ENCODE peak calls at places on chromosomes 12 and 14, in six cellular contexts. G is sigmoid colon, U is thyroid gland, K is mesendoderm, C is RWPE1, E is iPS DF 6.9. O is an unnamed sample.

GRCh38 chr14:78220273-78220672 is 50.1 kb downstream of the NRXN3 start:
- DNase-seq in E (no peak), C (no peak), U (no peak), G (peak), K (no peak), O (no peak)

GRCh38 chr12:51823875-51824565 is 24.5 kb downstream of the FIGNL2 start:
- DNase-seq in G (no peak), C (peak), K (peak), U (peak), E (no peak), O (peak)

GRCh38 chr12:6030081-6030480 is 85.0 kb upstream of the ANO2 start:
- DNase-seq in E (no peak), K (no peak), G (no peak), C (no peak), U (no peak), O (no peak)

GRCh38 chr14:92748259-92749016 is at the start of gene LGMN:
- DNase-seq in K (peak), E (peak), G (peak), U (peak), C (peak), O (peak)

GRCh38 chr14:53766106-53766505 is 190.5 kb downstream of the BMP4 start:
- DNase-seq in C (no peak), E (no peak), U (no peak), K (no peak), G (no peak), O (no peak)

GRCh38 chr14:33070474-33070873 is 131.8 kb downstream of the NPAS3 start:
- DNase-seq in U (no peak), K (no peak), C (no peak), E (no peak), G (no peak), O (no peak)

GRCh38 chr12:12010277-12011031 is 60.3 kb upstream of the BCL2L14 start:
- DNase-seq in U (peak), K (no peak), C (no peak), E (no peak), G (peak), O (no peak)

GRCh38 chr14:98913967-98914620 is 357.9 kb downstream of the BCL11B start:
- DNase-seq in E (no peak), C (no peak), K (no peak), G (no peak), U (no peak), O (no peak)

GRCh38 chr12:43131304-43131703 is 420.7 kb downstream of the ADAMTS20 start:
- DNase-seq in K (peak), U (no peak), E (peak), C (no peak), G (no peak), O (no peak)

GRCh38 chr12:14611640-14612203 is 44.0 kb upstream of the PLBD1 start:
- DNase-seq in C (no peak), E (no peak), G (no peak), K (no peak), U (no peak), O (no peak)

GRCh38 chr14:68654471-68654941 is 138.4 kb downstream of the ZFP36L1 start:
- DNase-seq in G (no peak), C (no peak), K (no peak), U (no peak), E (no peak), O (no peak)

GRCh38 chr12:50112456-50113218 is 601 bp downstream of the COX14 start:
- DNase-seq in G (no peak), E (no peak), K (peak), C (peak), U (peak), O (no peak)

GRCh38 chr14:58919262-58919661 is 269.2 kb upstream of the DAAM1 start:
- DNase-seq in C (no peak), K (no peak), U (no peak), G (no peak), E (no peak), O (no peak)

GRCh38 chr12:130286041-130286440 is 51.6 kb upstream of the PIWIL1 start:
- DNase-seq in G (no peak), E (no peak), U (no peak), C (no peak), K (peak), O (no peak)

GRCh38 chr14:71754422-71755095 is 177.7 kb upstream of the RGS6 start:
- DNase-seq in G (no peak), E (no peak), U (no peak), C (peak), K (peak), O (no peak)

GRCh38 chr14:60266021-60266937 is 17.3 kb downstream of the PPM1A start:
- DNase-seq in U (no peak), K (peak), G (no peak), E (no peak), C (peak), O (peak)

GRCh38 chr12:63922446-63922845 is 77.9 kb downstream of the SRGAP1 start:
- DNase-seq in G (no peak), E (no peak), K (peak), C (peak), U (no peak), O (peak)

GRCh38 chr12:2084553-2085296 is 31.9 kb downstream of the CACNA1C start:
- DNase-seq in U (no peak), K (no peak), G (no peak), C (no peak), E (no peak), O (no peak)

GRCh38 chr14:55706341-55706684 is 126.3 kb downstream of the KTN1 start:
- DNase-seq in C (no peak), E (no peak), U (no peak), G (no peak), K (no peak), O (no peak)

GRCh38 chr14:49405291-49405690 is 180.9 kb downstream of the RPS29 start:
- DNase-seq in G (no peak), K (no peak), E (no peak), C (no peak), U (no peak), O (peak)

GRCh38 chr14:50362791-50363733 is 33.6 kb downstream of the CDKL1 start:
- DNase-seq in E (no peak), U (no peak), C (no peak), K (no peak), G (no peak), O (no peak)

GRCh38 chr12:15427913-15428312 is 105.6 kb downstream of the PTPRO start:
- DNase-seq in E (no peak), C (no peak), U (no peak), G (no peak), K (no peak), O (no peak)

GRCh38 chr12:107167756-107168155 is 74.4 kb upstream of the CRY1 start:
- DNase-seq in U (no peak), G (no peak), C (no peak), E (no peak), K (no peak), O (no peak)

GRCh38 chr14:94601961-94602391 is 10.2 kb upstream of the SERPINA3 start:
- DNase-seq in G (peak), E (no peak), C (peak), K (peak), U (peak), O (peak)

DNA sequence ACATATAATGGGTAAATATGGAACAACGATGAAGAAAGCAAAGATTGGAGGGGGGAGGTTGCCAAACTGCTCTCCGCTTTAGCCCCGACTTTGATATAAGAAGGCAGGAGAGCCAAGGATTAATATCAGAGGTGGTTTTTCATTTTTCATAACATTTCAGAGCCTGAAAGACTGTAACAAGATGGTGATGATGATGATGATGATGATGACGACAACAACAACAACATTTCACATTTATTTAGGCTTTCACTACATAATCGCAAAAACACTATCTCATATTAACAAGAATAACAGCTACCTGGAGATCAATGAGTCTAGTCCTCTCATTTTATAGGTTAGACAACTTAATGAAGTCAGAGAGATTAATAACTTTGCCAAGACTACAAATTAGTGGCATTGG is 86.1 kb downstream of the ANKS1B start:
- DNase-seq in U (no peak), G (no peak), C (no peak), E (no peak), K (no peak), O (no peak)
- H3K27ac ChIP-seq in U (no peak), G (no peak), C (no peak), E (no peak), K (no peak), O (no peak)

GRCh38 chr12:31682136-31682962 is 22.9 kb downstream of the ETFBKMT start:
- DNase-seq in E (peak), G (no peak), C (peak), U (peak), K (peak), O (peak)

GRCh38 chr12:31685801-31686200 is 26.3 kb downstream of the ETFBKMT start:
- DNase-seq in G (no peak), E (no peak), K (no peak), U (no peak), C (no peak), O (no peak)

DNA sequence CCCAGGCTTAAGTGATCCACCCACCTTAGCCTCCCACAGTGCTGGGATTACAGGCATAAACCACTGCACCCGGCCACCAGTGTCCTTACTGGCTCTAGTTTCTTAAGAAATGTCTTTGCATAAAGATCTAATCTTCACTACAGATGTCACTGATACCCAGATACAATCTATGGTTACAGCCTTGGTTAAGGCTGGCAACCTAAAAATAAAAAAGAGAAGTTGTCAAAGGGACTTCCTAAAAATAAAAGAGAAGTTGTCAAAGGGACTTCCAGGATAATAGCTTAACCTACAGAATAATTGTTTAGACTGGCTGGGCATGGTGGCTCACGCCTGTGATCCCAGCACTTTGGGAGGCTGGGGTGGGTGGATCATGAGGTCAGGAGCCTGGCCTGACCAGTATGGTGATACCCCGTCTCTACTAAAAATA is 27.6 kb downstream of the ETFBKMT start:
- DNase-seq in K (no peak), U (no peak), C (no peak), E (no peak), G (no peak), O (no peak)
- H3K27ac ChIP-seq in K (no peak), U (no peak), C (no peak), E (no peak), G (no peak), O (no peak)

GRCh38 chr12:53171725-53172329 is 8.7 kb upstream of the ZNF740 start:
- DNase-seq in C (no peak), E (no peak), U (no peak), K (no peak), G (no peak), O (no peak)

GRCh38 chr12:53170876-53171724 is 9.4 kb upstream of the ZNF740 start:
- DNase-seq in C (no peak), G (no peak), U (no peak), K (no peak), E (no peak), O (no peak)

GRCh38 chr12:53170245-53170644 is 10.3 kb upstream of the ZNF740 start:
- DNase-seq in K (no peak), E (no peak), C (no peak), U (no peak), G (no peak), O (no peak)

GRCh38 chr12:53173085-53173715 is 7.3 kb upstream of the ZNF740 start:
- DNase-seq in K (no peak), E (no peak), U (no peak), G (no peak), C (no peak), O (no peak)

DNA sequence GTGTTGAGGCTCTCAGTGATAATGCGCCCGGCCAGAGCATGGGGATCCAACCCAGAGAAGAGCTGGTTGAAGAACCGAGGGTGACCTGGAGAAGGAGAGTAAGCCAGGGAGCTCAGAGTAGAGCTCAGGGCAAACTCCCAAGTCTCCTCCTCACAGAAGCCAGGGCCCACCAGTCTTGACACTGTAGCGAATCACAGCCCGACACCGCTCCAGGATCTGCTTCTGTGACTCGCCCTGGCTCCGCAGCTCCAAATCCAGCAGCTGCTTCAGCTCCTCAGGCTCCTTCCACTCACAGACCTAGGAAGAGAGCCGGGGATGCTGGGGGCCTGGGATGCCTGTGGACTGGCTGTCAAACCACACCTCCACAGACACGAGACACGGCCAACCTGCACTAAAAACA is 8.2 kb upstream of the ZNF740 start:
- DNase-seq in E (no peak), C (no peak), U (no peak), G (peak), K (no peak), O (no peak)
- H3K27ac ChIP-seq in E (no peak), C (no peak), U (no peak), G (peak), K (no peak), O (no peak)

GRCh38 chr12:126454581-126454980 is 1389.3 kb downstream of the AACS start:
- DNase-seq in E (no peak), K (no peak), U (no peak), G (no peak), C (no peak), O (no peak)
- H3K27ac ChIP-seq in E (no peak), K (no peak), U (no peak), G (no peak), C (no peak), O (no peak)

DNA sequence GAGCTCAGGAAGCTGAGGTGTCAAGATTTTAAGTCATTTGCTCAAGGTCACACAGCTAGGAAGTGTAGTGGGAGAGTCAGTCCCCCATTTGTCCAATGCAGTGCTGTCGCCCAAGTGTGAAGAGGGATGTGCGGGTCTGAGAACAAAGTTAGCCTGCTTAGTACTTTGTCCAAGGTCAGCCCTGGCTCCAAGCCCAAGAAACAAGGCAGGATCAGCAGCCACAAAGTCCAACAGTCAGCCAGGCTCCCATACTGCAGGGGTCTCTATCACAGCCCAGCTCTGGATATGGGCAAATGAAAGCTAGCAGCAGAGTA is 90.8 kb upstream of the EEA1 start:
- DNase-seq in G (no peak), E (no peak), U (no peak), K (no peak), C (no peak), O (no peak)
- H3K27ac ChIP-seq in G (no peak), E (no peak), U (no peak), K (peak), C (no peak), O (no peak)

GRCh38 chr12:865614-866013 is 83.9 kb downstream of the RAD52 start:
- DNase-seq in K (no peak), E (no peak), C (no peak), G (no peak), U (no peak), O (no peak)

GRCh38 chr12:857611-858010 is 91.9 kb downstream of the RAD52 start:
- DNase-seq in E (no peak), G (no peak), U (no peak), C (peak), K (no peak), O (peak)

GRCh38 chr12:863285-863684 is 86.2 kb downstream of the RAD52 start:
- DNase-seq in E (no peak), K (no peak), G (no peak), U (no peak), C (no peak), O (no peak)

GRCh38 chr12:867905-868304 is 81.6 kb downstream of the RAD52 start:
- DNase-seq in U (no peak), E (no peak), G (no peak), K (peak), C (no peak), O (no peak)

DNA sequence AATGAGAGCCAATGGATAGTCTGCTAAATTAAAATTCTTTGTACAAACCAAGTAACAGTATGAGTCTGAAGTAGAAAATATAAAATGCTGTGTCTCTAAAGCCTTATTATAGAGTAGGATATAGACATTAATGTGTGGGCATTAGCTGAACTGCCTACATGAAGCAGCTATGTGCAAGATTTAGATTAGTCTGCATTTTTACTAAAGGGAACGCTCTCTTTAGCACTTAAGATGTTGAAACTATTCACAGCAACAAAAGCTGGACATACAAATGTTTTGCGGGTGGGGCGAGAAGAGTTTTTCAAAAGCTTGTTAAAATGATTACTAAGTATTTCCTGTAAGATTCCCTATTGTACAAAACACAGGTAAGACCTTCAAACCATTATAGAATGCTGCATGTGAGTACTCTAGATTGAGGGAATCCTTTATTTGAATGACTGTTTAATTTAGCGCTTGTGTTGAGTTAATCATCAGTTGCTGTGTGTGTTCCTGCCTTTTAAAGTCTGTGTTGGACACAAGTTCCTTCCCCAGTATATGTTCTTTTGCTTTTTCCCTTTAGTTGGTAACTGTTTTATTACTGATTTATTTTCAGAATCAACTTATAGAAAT is 87.1 kb downstream of the RAD52 start:
- DNase-seq in G (no peak), K (no peak), C (no peak), U (no peak), E (no peak), O (no peak)
- H3K27ac ChIP-seq in G (no peak), K (no peak), C (no peak), U (peak), E (no peak), O (no peak)

DNA sequence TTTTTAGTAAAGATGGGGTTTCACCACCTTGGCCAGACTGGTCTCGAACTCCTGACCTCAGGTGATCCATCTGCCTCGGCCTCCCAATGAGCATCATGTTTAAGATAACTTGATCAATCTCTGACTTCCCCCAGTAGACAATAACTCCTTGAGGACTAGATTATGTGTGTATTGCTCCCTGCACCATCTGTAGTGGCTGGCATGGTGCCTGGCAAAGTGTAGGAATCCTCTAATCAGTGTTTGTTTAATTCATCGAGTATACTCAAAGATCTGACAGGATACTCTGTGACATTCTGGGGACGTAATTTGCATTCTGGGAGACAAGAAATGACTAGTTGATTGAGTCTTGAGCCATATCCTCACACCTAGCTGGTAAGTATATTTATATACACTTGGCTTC is 873.5 kb upstream of the TMEM132C start:
- DNase-seq in U (no peak), G (no peak), E (no peak), K (no peak), C (no peak), O (no peak)
- H3K27ac ChIP-seq in U (no peak), G (no peak), E (no peak), K (no peak), C (no peak), O (peak)

GRCh38 chr14:96863986-96864330 is 66.8 kb downstream of the VRK1 start:
- DNase-seq in C (no peak), E (no peak), G (no peak), U (no peak), K (no peak), O (no peak)

GRCh38 chr14:96863327-96863985 is 66.3 kb downstream of the VRK1 start:
- DNase-seq in K (peak), U (no peak), E (no peak), C (no peak), G (no peak), O (no peak)

GRCh38 chr14:96858643-96859042 is 61.5 kb downstream of the VRK1 start:
- DNase-seq in G (no peak), U (no peak), E (no peak), C (no peak), K (no peak), O (no peak)

GRCh38 chr14:96867634-96868033 is 70.5 kb downstream of the VRK1 start:
- DNase-seq in G (no peak), K (no peak), C (no peak), E (no peak), U (no peak), O (no peak)

GRCh38 chr14:96861568-96862310 is 64.6 kb downstream of the VRK1 start:
- DNase-seq in K (peak), G (no peak), E (no peak), U (no peak), C (no peak), O (no peak)
- H3K27ac ChIP-seq in K (no peak), G (no peak), E (no peak), U (no peak), C (no peak), O (no peak)

DNA sequence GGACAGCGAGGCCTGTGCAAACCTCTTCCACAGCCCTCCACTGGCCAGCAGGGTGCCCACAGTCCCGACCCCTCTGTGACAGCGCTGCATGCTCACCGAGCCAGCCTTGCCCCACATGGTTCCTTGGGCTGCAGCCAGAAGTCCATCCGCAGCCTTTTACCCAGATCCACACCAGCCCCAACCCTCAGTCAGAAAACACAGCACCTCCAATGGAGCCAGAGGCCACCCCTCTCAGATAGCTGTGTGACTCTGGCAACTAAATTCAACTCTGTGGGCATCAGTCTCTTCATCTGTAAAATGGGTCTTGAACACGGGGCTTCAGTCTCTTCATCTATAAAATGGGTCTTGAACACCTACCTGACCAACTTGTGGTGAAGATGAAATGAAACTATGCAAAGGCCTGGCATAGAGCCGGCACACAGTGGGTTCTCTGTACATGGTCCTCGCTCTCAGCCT is 38.0 kb downstream of the NFKBIA start:
- DNase-seq in E (no peak), C (no peak), K (no peak), G (no peak), U (no peak), O (no peak)
- H3K27ac ChIP-seq in E (no peak), C (peak), K (peak), G (peak), U (peak), O (no peak)

O was measured in foreskin keratinocyte.